ENCODE peak calls at places on chromosomes 12 and 14, in six cellular contexts. D is A549, W is K562, T is HCT116, J is GM12878, R is HepG2. S is an unnamed sample.
A peak's percentile ranks its signal among the peaks of the same experiment; 100 is the strongest.

GRCh38 chr12:25811656-25812126 is 146.8 kb upstream of the RASSF8 start:
- DNase-seq in D (peak; percentile 45), W (no peak), T (peak; percentile 64), J (peak; percentile 52), R (no peak), S (no peak)

GRCh38 chr14:71943695-71944018 is 11.4 kb downstream of the RGS6 start:
- DNase-seq in D (no peak), W (no peak), T (no peak), J (no peak), R (no peak), S (no peak)

GRCh38 chr14:104107611-104108569 is 22.4 kb downstream of the ASPG start:
- DNase-seq in D (no peak), W (peak; percentile 19), T (no peak), J (no peak), R (no peak), S (peak; percentile 54)

GRCh38 chr12:132711169-132711843 is 664 bp downstream of the PGAM5 start:
- DNase-seq in D (no peak), W (peak; percentile 37), T (no peak), J (no peak), R (no peak), S (peak; percentile 79)

GRCh38 chr12:61870658-61871559 is 389.3 kb upstream of the USP15 start:
- DNase-seq in D (no peak), W (no peak), T (no peak), J (no peak), R (no peak), S (no peak)

GRCh38 chr12:98418357-98419075 is 96.9 kb upstream of the TMPO start:
- DNase-seq in D (peak; percentile 86), W (peak; percentile 60), T (no peak), J (no peak), R (no peak), S (peak; percentile 27)

GRCh38 chr14:96178674-96179321 is 25.8 kb upstream of the BDKRB2 start:
- DNase-seq in D (no peak), W (no peak), T (no peak), J (no peak), R (no peak), S (no peak)

GRCh38 chr12:60997979-60998378 is 1262.2 kb upstream of the USP15 start:
- DNase-seq in D (no peak), W (no peak), T (no peak), J (no peak), R (no peak), S (no peak)

GRCh38 chr12:47935196-47935595 is 28.2 kb upstream of the TMEM106C start:
- DNase-seq in D (no peak), W (no peak), T (no peak), J (no peak), R (peak; percentile 33), S (peak; percentile 80)

GRCh38 chr12:10179871-10180270 is 1.0 kb downstream of the TMEM52B start:
- DNase-seq in D (no peak), W (no peak), T (no peak), J (no peak), R (no peak), S (no peak)

GRCh38 chr12:10288989-10289388 is 18.7 kb upstream of the KLRD1 start:
- DNase-seq in D (no peak), W (no peak), T (no peak), J (no peak), R (no peak), S (no peak)

GRCh38 chr12:105733579-105733978 is 403.1 kb downstream of the C12orf75 start:
- DNase-seq in D (no peak), W (no peak), T (no peak), J (no peak), R (no peak), S (no peak)

GRCh38 chr12:111063296-111064026 is 143.1 kb upstream of the MYL2 start:
- DNase-seq in D (peak; percentile 86), W (no peak), T (no peak), J (no peak), R (no peak), S (no peak)

GRCh38 chr14:80956105-80956504 is 684 bp downstream of the TSHR start:
- DNase-seq in D (no peak), W (no peak), T (no peak), J (no peak), R (no peak), S (no peak)

GRCh38 chr14:80958258-80958657 is 2.8 kb downstream of the TSHR start:
- DNase-seq in D (no peak), W (no peak), T (no peak), J (no peak), R (no peak), S (no peak)

GRCh38 chr14:80954771-80955299 is 586 bp upstream of the TSHR start:
- DNase-seq in D (peak; percentile 75), W (peak; percentile 73), T (peak; percentile 51), J (no peak), R (peak; percentile 68), S (peak; percentile 81)

GRCh38 chr14:80956922-80957321 is 1.5 kb downstream of the TSHR start:
- DNase-seq in D (no peak), W (no peak), T (no peak), J (no peak), R (no peak), S (no peak)

GRCh38 chr14:80955434-80955939 is at the start of gene TSHR:
- DNase-seq in D (no peak), W (no peak), T (no peak), J (no peak), R (no peak), S (no peak)
- TF ChIP-seq MAX in D (no peak), W (no peak), T (no peak), J (no peak), R (no peak), S (no peak)

DNA sequence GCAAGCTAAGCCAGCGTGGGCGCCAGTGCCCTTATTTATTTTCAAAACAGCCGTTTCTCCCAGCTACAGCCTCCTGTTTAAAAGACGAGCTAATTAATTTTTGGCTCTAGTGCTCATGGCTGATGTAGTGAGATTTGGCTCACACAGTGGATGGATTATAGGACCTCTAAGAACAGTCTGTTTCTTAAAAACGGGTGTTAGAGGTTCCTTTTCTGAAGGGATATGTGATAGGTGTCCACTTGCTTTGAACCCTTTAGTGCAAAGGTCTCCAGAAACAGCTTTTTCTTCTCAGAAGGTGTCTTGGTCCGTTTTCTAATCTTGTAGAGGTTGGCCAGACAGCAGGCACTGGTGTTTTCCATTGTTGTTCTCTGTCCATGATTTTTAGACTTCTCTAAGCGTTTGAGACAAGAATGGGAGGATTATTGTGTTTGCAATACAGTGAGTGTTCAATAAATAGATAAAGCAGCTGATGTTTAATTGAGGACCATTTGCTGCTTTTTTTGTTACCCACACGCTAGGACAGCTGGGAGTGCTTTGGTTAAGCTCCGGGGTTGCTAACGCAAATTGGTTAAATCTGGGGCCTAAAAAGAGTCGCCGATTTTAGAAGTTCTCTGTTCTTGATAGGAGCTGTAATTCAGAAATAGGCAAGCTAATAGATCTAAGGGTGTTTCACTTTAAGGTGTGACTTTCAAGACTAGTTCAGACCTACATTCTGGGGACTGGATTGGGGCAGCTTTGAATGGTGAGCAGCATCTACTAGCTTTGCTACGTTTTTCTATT is 1.0 kb downstream of the BORCS5 start:
- DNase-seq in D (no peak), W (peak; percentile 24), T (no peak), J (no peak), R (no peak), S (no peak)
- TF ChIP-seq REST in D (no peak), W (no peak), T (no peak), J (no peak), R (no peak), S (no peak)

DNA sequence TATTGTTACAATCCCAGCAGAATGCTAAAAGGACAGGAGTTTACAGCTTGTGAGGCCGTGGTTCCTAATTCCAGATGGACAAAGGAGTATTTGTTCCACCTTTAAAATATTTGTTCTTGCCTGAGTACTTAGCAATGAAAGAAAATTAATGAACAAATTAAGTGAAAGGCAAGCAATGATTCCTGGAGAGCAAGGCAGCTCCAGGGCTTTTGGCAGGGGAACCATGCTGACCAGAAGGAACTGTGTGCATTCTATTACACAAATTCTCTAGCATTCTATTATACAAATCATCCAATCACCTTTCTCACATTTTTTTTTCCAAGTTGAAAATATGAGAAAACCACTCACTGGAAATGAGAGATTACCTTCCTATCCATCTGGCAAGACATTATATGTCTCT is 1.8 kb upstream of the BMAL2 start:
- DNase-seq in D (no peak), W (no peak), T (no peak), J (no peak), R (no peak), S (no peak)
- TF ChIP-seq MAX in D (no peak), W (no peak), T (no peak), J (no peak), R (no peak), S (no peak)

GRCh38 chr14:81903477-81903876 is 369.8 kb upstream of the SEL1L start:
- DNase-seq in D (no peak), W (no peak), T (no peak), J (no peak), R (no peak), S (no peak)
- TF ChIP-seq REST in D (no peak), W (no peak), T (no peak), J (no peak), R (no peak), S (no peak)

DNA sequence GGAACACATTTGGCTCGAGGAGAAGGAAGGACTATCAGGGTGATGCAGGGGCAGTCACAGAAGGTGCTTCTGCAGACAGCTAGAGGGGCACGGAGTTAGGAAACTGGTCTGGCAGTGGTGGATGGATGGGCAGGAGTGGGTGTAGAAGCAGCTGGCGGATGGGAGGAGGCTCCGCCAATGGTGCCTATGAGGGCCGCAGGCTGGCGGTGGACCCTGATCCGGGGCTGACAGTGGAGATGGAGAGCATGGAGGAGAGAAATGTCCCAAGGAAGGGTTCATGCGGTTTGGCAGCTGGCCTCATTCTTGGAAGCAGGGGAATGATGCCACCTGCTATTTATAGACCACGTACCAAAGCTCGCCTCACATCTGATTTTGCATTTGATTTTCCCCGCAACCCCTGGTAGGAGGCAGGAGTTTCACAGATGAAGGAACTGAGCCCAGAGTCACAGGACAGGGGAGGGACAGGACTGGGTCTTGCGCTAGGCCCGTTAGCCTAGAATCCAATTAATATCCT is 237.1 kb downstream of the FOXN3 start:
- DNase-seq in D (no peak), W (no peak), T (no peak), J (no peak), R (no peak), S (no peak)
- TF ChIP-seq MAX in D (no peak), W (no peak), T (no peak), J (no peak), R (no peak), S (no peak)

GRCh38 chr12:104693493-104693892 is 236.7 kb downstream of the CHST11 start:
- DNase-seq in D (no peak), W (no peak), T (no peak), J (no peak), R (no peak), S (no peak)
- TF ChIP-seq REST in D (no peak), W (no peak), T (no peak), J (no peak), R (no peak), S (no peak)

GRCh38 chr12:131449027-131449426 is 261.9 kb upstream of the SFSWAP start:
- DNase-seq in D (no peak), W (no peak), T (no peak), J (no peak), R (no peak), S (no peak)
- TF ChIP-seq MAX in D (no peak), W (no peak), T (no peak), J (no peak), R (no peak), S (no peak)